ENCODE peak calls at places on chromosomes 12 and 14, in nine cellular contexts. J is T-helper 1 cell; B is activated naive CD8-positive, alpha-beta T cell treated with anti-CD3 and anti-CD28 coated beads, Interleukin-2, amount 50 U/mL, for 24 hours; T is retina; O is activated gamma-delta T cell treated with Interleukin-2 at 50 U/mL for 16 hours; A is PC-9; V is fibroblast of lung; N is EH; X is HFFc6. H is an unnamed sample.

GRCh38 chr12:93608313-93608712 is 35.8 kb downstream of the SOCS2 start:
- DNase-seq in J (no peak), B (no peak), T (no peak), O (no peak), A (no peak), V (no peak), N (no peak), X (no peak), H (no peak)

GRCh38 chr14:96362071-96362964 is 823 bp downstream of the ATG2B start:
- DNase-seq in J (peak), B (peak), T (no peak), O (peak), A (peak), V (peak), N (peak), X (peak), H (peak)

GRCh38 chr12:72282721-72283120 is 10.6 kb downstream of the TRHDE start:
- DNase-seq in J (no peak), B (no peak), T (peak), O (no peak), A (no peak), V (peak), N (peak), X (peak), H (no peak)

GRCh38 chr12:93526786-93527428 is 45.6 kb upstream of the SOCS2 start:
- DNase-seq in J (no peak), B (no peak), T (no peak), O (no peak), A (peak), V (peak), N (peak), X (peak), H (no peak)

GRCh38 chr12:78455991-78456390 is 408.6 kb upstream of the SYT1 start:
- DNase-seq in J (no peak), B (no peak), T (no peak), O (no peak), A (no peak), V (no peak), N (no peak), X (no peak), H (no peak)

GRCh38 chr12:5656836-5657235 is 224.9 kb downstream of the NTF3 start:
- DNase-seq in J (no peak), B (no peak), T (no peak), O (no peak), A (no peak), V (no peak), N (peak), X (no peak), H (no peak)

GRCh38 chr14:75032939-75033338 is 18.3 kb downstream of the MLH3 start:
- DNase-seq in J (no peak), B (no peak), T (no peak), O (no peak), A (no peak), V (no peak), N (no peak), X (no peak), H (no peak)

GRCh38 chr14:91326514-91326832 is 82.0 kb upstream of the GPR68 start:
- DNase-seq in J (no peak), B (no peak), T (no peak), O (no peak), A (no peak), V (no peak), N (no peak), X (no peak), H (no peak)

GRCh38 chr14:102140027-102140749 is 491 bp downstream of the WDR20 start:
- DNase-seq in J (peak), B (peak), T (peak), O (peak), A (peak), V (peak), N (peak), X (peak), H (peak)

GRCh38 chr12:16828891-16829290 is 222.9 kb upstream of the LMO3 start:
- DNase-seq in J (no peak), B (no peak), T (no peak), O (no peak), A (no peak), V (no peak), N (no peak), X (no peak), H (no peak)

GRCh38 chr12:116465407-116465806 is 93.8 kb upstream of the MAP1LC3B2 start:
- DNase-seq in J (no peak), B (no peak), T (no peak), O (no peak), A (no peak), V (no peak), N (no peak), X (no peak), H (no peak)

GRCh38 chr12:42020226-42020625 is 124.4 kb downstream of the GXYLT1 start:
- DNase-seq in J (no peak), B (no peak), T (no peak), O (no peak), A (no peak), V (no peak), N (no peak), X (no peak), H (no peak)

GRCh38 chr12:116384629-116385485 is 107.4 kb upstream of the MED13L start:
- DNase-seq in J (no peak), B (no peak), T (no peak), O (no peak), A (no peak), V (peak), N (peak), X (no peak), H (no peak)

GRCh38 chr14:53501361-53502320 is 348.5 kb upstream of the DDHD1 start:
- DNase-seq in J (no peak), B (no peak), T (no peak), O (no peak), A (no peak), V (peak), N (peak), X (peak), H (no peak)

GRCh38 chr14:61860294-61860918 is 98.2 kb downstream of the SNAPC1 start:
- DNase-seq in J (peak), B (peak), T (no peak), O (peak), A (peak), V (peak), N (peak), X (peak), H (peak)